ENCODE peak calls at places on chromosomes 1 and 21, in five cellular contexts. B is prostate gland, U is fibroblast of lung, R is body of pancreas, Q is IMR-90. G is an unnamed sample. For H3K36me3, the result is how much of the 10 kb centered on the place peaks cover.

GRCh38 chr1:228004331-228004871 is 2.4 kb upstream of the WNT3A start:
- DNase-seq in B (no peak), U (no peak), R (peak), Q (no peak), G (peak)

GRCh38 chr21:42833859-42834729 is 45.2 kb downstream of the WDR4 start:
- DNase-seq in B (no peak), U (no peak), R (no peak), Q (no peak), G (no peak)

GRCh38 chr1:155648207-155649147 is 38.5 kb downstream of the MSTO1 start:
- DNase-seq in B (peak), U (peak), R (no peak), Q (peak), G (peak)

GRCh38 chr1:18643154-18644012 is 12.7 kb downstream of the PAX7 start:
- DNase-seq in B (no peak), U (no peak), R (no peak), Q (no peak), G (no peak)

GRCh38 chr1:196887515-196888239 is at the start of gene CFHR4:
- DNase-seq in B (no peak), U (no peak), R (no peak), Q (no peak), G (no peak)

GRCh38 chr1:221439008-221439733 is 302.7 kb downstream of the DUSP10 start:
- DNase-seq in B (no peak), U (peak), R (no peak), Q (peak), G (peak)

GRCh38 chr1:3368711-3369436 is 85.6 kb upstream of the ARHGEF16 start:
- DNase-seq in B (no peak), U (no peak), R (no peak), Q (no peak), G (peak)

GRCh38 chr1:172657586-172657985 is 1.3 kb upstream of the FASLG start:
- DNase-seq in B (no peak), U (no peak), R (no peak), Q (no peak), G (no peak)

GRCh38 chr1:113617438-113618141 is 141.7 kb downstream of the PHTF1 start:
- DNase-seq in B (no peak), U (peak), R (no peak), Q (peak), G (peak)

GRCh38 chr1:47432071-47433036 is 5.5 kb upstream of the FOXD2 start:
- DNase-seq in B (peak), U (peak), R (peak), Q (peak), G (peak)

GRCh38 chr1:223752721-223753515 is 40.6 kb downstream of the CAPN2 start:
- DNase-seq in B (no peak), U (no peak), R (no peak), Q (no peak), G (no peak)

GRCh38 chr1:2141025-2141424 is 53.5 kb downstream of the FAAP20 start:
- DNase-seq in B (no peak), U (no peak), R (no peak), Q (no peak), G (no peak)

GRCh38 chr1:44024903-44025525 is 6.2 kb downstream of the SLC6A9 start:
- DNase-seq in B (no peak), U (no peak), R (no peak), Q (no peak), G (peak)

GRCh38 chr1:40784771-40785151 is 1.2 kb downstream of the KCNQ4 start:
- DNase-seq in B (no peak), U (no peak), R (no peak), Q (no peak), G (no peak)

GRCh38 chr1:58047265-58047858 is 499.2 kb downstream of the OMA1 start:
- DNase-seq in B (no peak), U (peak), R (peak), Q (no peak), G (no peak)

GRCh38 chr1:226628624-226629155 is 80.1 kb downstream of the STUM start:
- DNase-seq in B (no peak), U (no peak), R (no peak), Q (no peak), G (no peak)

GRCh38 chr1:12600880-12601633 is 17.0 kb downstream of the DHRS3 start:
- DNase-seq in B (no peak), U (no peak), R (peak), Q (no peak), G (peak)

GRCh38 chr1:156119503-156120209 is 5.1 kb downstream of the LMNA start:
- DNase-seq in B (no peak), U (peak), R (no peak), Q (peak), G (peak)

GRCh38 chr21:43211085-43212071 is 42.6 kb downstream of the CRYAA start:
- DNase-seq in B (peak), U (no peak), R (peak), Q (no peak), G (no peak)

GRCh38 chr1:98965394-98965793 is 39.3 kb downstream of the PLPPR5 start:
- DNase-seq in B (no peak), U (no peak), R (no peak), Q (no peak), G (peak)

GRCh38 chr1:192809286-192810252 is 730 bp downstream of the RGS2 start:
- DNase-seq in B (no peak), U (peak), R (peak), Q (peak), G (peak)

DNA sequence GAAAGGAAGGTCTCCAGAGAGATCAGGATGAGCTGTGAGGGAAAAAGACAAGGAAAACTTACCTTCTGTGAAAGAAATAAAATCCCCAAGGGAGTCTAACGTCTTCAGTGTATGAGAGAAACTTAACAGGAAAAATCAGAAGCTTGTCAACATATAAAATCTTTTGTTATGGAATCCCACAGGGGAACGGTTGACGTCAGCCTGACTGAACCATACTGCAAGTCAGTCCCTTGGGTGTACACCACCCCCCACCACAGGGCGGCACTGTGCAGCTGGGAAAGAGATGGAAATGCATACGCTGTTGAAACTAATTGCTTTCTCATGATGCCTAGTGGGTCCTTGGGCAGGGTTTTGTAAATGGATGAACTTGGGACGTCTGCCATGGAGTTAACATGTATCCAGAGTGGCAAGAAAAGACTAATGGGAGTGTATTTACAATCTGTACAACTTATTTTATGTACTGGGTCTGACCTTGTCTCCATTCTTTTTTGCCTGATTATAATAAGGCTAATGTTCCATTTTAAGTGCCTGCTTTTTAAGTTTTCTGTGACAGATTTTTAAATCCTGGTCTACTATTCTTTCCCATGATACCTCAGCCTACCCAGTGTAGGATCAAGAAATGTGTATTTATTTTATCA is 22.7 kb downstream of the UTP25 start:
- DNase-seq in B (peak), U (peak), R (peak), Q (peak), G (peak)
- TF ChIP-seq CTCF in B (peak), U (peak), R (peak), Q (peak), G (peak)

GRCh38 chr1:219774386-219774785 is 154.0 kb downstream of the SLC30A10 start:
- DNase-seq in B (no peak), U (no peak), R (no peak), Q (no peak), G (peak)

GRCh38 chr1:219771039-219771438 is 157.3 kb downstream of the SLC30A10 start:
- DNase-seq in B (no peak), U (peak), R (no peak), Q (peak), G (peak)

GRCh38 chr1:219772265-219773036 is 155.9 kb downstream of the SLC30A10 start:
- DNase-seq in B (no peak), U (no peak), R (no peak), Q (no peak), G (no peak)

GRCh38 chr1:219773110-219773509 is 155.2 kb downstream of the SLC30A10 start:
- DNase-seq in B (no peak), U (no peak), R (no peak), Q (no peak), G (no peak)

GRCh38 chr1:219773775-219774174 is 154.6 kb downstream of the SLC30A10 start:
- DNase-seq in B (no peak), U (no peak), R (no peak), Q (no peak), G (no peak)
- H3K4me3 ChIP-seq in B (no peak), U (no peak), R (no peak), Q (no peak), G (no peak)

GRCh38 chr1:214397497-214397896 is 116.5 kb downstream of the SMYD2 start:
- DNase-seq in B (no peak), U (no peak), R (no peak), Q (no peak), G (no peak)
- H3K36me3 ChIP-seq in B (under half), U (under half), R (under half), Q (under half), G (under half)

DNA sequence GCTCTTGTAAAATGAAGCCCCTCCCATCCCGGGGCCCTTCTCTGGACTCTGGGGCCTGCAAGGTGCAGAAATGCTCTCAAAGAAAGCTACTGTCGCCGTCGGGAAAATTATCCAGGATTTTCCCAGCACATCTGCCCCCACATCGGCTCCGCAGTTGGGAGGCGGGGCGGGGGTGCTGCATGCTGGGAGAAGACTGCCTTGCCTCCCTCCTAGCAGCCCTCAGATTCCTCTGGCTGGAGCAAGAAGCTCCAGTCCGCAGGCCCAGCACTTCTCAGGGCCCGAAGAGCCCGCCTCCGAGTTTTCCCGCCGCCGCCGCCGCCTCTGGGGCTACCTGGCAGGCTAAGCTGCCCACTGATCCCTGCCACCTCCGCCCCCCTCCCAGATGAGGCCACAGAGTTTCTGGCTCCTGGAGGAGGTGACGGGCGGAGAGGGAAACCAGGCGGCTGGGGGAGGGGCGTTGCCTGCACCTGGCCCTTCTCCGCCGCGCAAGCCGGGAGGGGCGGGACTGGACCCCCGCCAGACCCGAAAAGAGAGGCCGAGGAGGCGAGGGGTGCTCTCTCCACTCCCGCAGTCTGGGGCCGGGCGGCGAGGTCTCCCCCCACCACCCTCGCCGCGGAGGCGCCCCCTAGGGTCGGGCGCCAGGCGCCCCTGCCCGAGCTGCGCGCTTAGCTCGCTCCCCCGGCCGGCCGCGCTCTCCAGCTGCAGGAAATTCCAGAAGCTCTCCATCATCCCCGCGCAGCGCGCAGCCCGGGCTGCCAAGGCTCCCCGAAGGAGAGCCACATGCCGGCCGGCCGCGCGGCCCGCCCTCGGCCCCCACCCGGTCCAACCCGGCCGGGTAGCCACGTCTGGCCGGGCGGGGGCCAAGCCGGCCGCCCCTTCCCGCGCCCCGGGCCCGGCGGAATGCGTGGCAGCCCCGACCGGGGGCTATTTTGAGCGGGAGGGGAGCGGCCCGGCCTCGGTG is 28.8 kb downstream of the AHDC1 start:
- DNase-seq in B (peak), U (peak), R (peak), Q (peak), G (peak)
- TF ChIP-seq CTCF in B (peak), U (no peak), R (peak), Q (peak), G (peak)

DNA sequence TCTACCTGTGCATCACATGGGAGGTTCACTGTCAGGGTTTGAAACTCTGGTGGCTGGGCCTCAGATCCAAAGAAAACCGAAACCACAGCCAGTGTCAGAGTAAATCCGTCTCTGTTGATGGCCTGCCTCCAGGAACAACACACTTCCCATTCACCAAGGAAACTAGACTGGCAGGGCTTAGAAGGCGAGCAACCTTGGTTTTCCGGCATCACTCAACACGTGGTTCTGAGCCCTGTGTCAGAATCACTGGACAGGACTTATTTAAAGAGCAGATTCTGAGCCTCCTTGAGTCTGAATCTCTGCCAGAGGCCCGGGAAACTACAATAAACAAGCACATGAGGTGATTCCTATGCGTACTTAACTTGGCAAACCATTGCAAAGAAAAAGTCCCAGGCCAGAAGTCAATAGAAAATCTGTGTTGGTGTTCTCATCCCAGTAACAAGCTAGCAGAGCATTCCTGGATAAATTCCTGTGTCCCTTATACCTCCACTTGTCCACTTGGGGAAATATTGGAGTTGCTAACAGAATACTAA is 70.0 kb downstream of the KCTD3 start:
- DNase-seq in B (peak), U (peak), R (peak), Q (peak), G (peak)
- H3K4me3 ChIP-seq in B (no peak), U (peak), R (no peak), Q (no peak), G (no peak)

DNA sequence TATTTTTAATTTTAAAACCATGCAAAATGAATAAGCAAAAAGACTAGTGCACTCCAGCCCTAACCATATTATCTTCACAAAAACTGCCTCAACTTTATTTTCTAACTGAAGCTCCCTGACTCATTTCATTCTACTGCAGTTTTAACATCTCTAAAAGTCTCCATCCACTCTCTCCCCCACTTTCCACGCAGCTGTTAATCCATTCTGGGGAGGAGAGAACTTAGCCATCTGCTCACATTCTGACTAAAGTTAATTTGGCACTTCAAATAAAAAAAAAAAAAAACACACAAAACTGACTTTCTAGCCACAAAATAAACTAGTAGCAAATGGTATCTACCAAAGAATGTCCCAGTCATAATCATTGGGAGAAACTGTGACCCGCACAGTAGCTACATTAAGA is 5.4 kb upstream of the MYBPHL start:
- DNase-seq in B (no peak), U (no peak), R (no peak), Q (no peak), G (no peak)
- H3K36me3 ChIP-seq in B (under half), U (under half), R (under half), Q (under half), G (under half)

DNA sequence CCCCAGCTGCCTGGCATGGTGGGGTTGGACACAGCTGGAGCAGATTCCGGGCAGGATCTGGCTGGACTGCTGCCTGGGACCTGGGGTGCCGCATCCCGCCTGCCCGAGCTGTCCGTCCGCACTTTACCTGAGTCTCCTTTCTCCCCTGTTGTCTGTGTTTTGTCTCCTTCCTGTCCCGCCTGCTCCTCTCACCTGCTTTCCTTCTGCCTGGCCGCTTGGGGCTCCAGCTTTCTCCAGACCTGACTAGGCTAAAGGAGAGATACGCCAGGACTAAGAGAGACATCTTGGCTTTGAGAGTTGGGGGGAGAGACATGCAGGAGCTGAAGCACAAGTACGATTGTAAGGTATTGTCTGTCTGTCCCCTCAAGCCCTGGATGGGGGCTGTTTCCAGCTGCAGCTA is 73.3 kb downstream of the ARHGEF10L start:
- DNase-seq in B (no peak), U (no peak), R (no peak), Q (no peak), G (no peak)
- TF ChIP-seq CTCF in B (no peak), U (no peak), R (no peak), Q (no peak), G (no peak)

G was measured in bronchial epithelial cell.